ENCODE peak calls at places on chromosomes 7 and 10, in four cellular contexts. H is A549, D is K562, B is HepG2. Z is an unnamed sample.

GRCh38 chr10:44010873-44011602 is 362.4 kb upstream of the ZNF32 start:
- DNase-seq in H (no peak), D (no peak), B (no peak), Z (peak; percentile 12)

GRCh38 chr10:106513328-106513727 is 651.2 kb downstream of the SORCS1 start:
- DNase-seq in H (no peak), D (no peak), B (peak; percentile 1), Z (peak; percentile 1)

GRCh38 chr7:3065724-3066143 is 22.1 kb upstream of the CARD11 start:
- DNase-seq in H (peak; percentile 44), D (peak; percentile 85), B (peak; percentile 11), Z (peak; percentile 4)

GRCh38 chr10:87594181-87594580 is 65.5 kb upstream of the PAPSS2 start:
- DNase-seq in H (no peak), D (no peak), B (no peak), Z (no peak)

GRCh38 chr10:103676058-103676785 is 179.2 kb downstream of the SH3PXD2A start:
- DNase-seq in H (no peak), D (no peak), B (no peak), Z (peak; percentile 34)

GRCh38 chr10:86373828-86374227 is 7.2 kb upstream of the GRID1 start:
- DNase-seq in H (no peak), D (no peak), B (no peak), Z (no peak)

GRCh38 chr10:73043766-73044377 is 52.8 kb downstream of the P4HA1 start:
- DNase-seq in H (no peak), D (no peak), B (no peak), Z (no peak)

GRCh38 chr7:151992375-151992774 is 33.1 kb upstream of the GALNT11 start:
- DNase-seq in H (peak; percentile 66), D (peak; percentile 29), B (peak; percentile 6), Z (no peak)

GRCh38 chr10:79400567-79401004 is 44.8 kb downstream of the ZCCHC24 start:
- DNase-seq in H (peak; percentile 65), D (peak; percentile 86), B (peak; percentile 37), Z (no peak)

GRCh38 chr7:50470250-50471163 is 20.4 kb upstream of the FIGNL1 start:
- DNase-seq in H (no peak), D (no peak), B (no peak), Z (no peak)

GRCh38 chr7:158614695-158615094 is 27.1 kb upstream of the PTPRN2 start:
- DNase-seq in H (no peak), D (no peak), B (no peak), Z (peak; percentile 78)

GRCh38 chr7:21572331-21572730 is 29.5 kb downstream of the DNAH11 start:
- DNase-seq in H (no peak), D (no peak), B (no peak), Z (no peak)

GRCh38 chr10:117431160-117431559 is 55.9 kb upstream of the PDZD8 start:
- DNase-seq in H (peak; percentile 21), D (no peak), B (no peak), Z (no peak)

GRCh38 chr7:143892527-143893300 is 9.3 kb downstream of the TCAF1 start:
- DNase-seq in H (no peak), D (peak; percentile 24), B (peak; percentile 68), Z (peak; percentile 18)

GRCh38 chr7:131554880-131555516 is 1.4 kb downstream of the PODXL start:
- DNase-seq in H (no peak), D (no peak), B (no peak), Z (no peak)

GRCh38 chr7:17183630-17184328 is 114.7 kb upstream of the AHR start:
- DNase-seq in H (no peak), D (no peak), B (no peak), Z (no peak)

GRCh38 chr7:44978511-44979366 is at the start of gene MYO1G:
- DNase-seq in H (no peak), D (no peak), B (no peak), Z (no peak)

GRCh38 chr7:135602304-135602703 is 44.6 kb downstream of the NUP205 start:
- DNase-seq in H (no peak), D (no peak), B (no peak), Z (peak; percentile 36)

GRCh38 chr7:117995850-117996650 is 122.8 kb upstream of the CTTNBP2 start:
- DNase-seq in H (no peak), D (no peak), B (no peak), Z (peak; percentile 5)

GRCh38 chr10:30697806-30698205 is 68.3 kb upstream of the LYZL2 start:
- DNase-seq in H (no peak), D (no peak), B (no peak), Z (no peak)

GRCh38 chr7:5695709-5696345 is 85.6 kb downstream of the RNF216 start:
- DNase-seq in H (no peak), D (no peak), B (no peak), Z (peak; percentile 84)

GRCh38 chr7:2478387-2478760 is 2.2 kb upstream of the GRIFIN start:
- DNase-seq in H (no peak), D (no peak), B (no peak), Z (no peak)

GRCh38 chr10:98074315-98074911 is 44.0 kb upstream of the CRTAC1 start:
- DNase-seq in H (no peak), D (peak; percentile 10), B (no peak), Z (peak; percentile 21)

GRCh38 chr10:116451956-116452720 is 24.5 kb downstream of the PNLIPRP3 start:
- DNase-seq in H (no peak), D (no peak), B (no peak), Z (no peak)

GRCh38 chr10:122441961-122442360 is 12.5 kb upstream of the ARMS2 start:
- DNase-seq in H (peak; percentile 78), D (no peak), B (peak; percentile 16), Z (peak; percentile 77)
- TF ChIP-seq MAZ in H (no peak), D (no peak), B (no peak), Z (no peak)

GRCh38 chr10:63735305-63735704 is 214.1 kb downstream of the REEP3 start:
- DNase-seq in H (no peak), D (no peak), B (no peak), Z (no peak)

GRCh38 chr10:63744060-63744941 is 223.1 kb downstream of the REEP3 start:
- DNase-seq in H (no peak), D (no peak), B (no peak), Z (no peak)

GRCh38 chr10:63738410-63738809 is 217.2 kb downstream of the REEP3 start:
- DNase-seq in H (peak; percentile 24), D (no peak), B (peak; percentile 91), Z (peak; percentile 59)
- TF ChIP-seq MAZ in H (no peak), D (no peak), B (no peak), Z (no peak)

GRCh38 chr7:22943997-22944396 is 69.9 kb downstream of the HYCC1 start:
- DNase-seq in H (no peak), D (no peak), B (no peak), Z (peak; percentile 95)

GRCh38 chr7:22948770-22949169 is 65.2 kb downstream of the HYCC1 start:
- DNase-seq in H (no peak), D (no peak), B (no peak), Z (no peak)

GRCh38 chr7:22944506-22944905 is 69.4 kb downstream of the HYCC1 start:
- DNase-seq in H (no peak), D (no peak), B (no peak), Z (peak; percentile 75)

GRCh38 chr7:22942191-22942590 is 71.7 kb downstream of the HYCC1 start:
- DNase-seq in H (no peak), D (no peak), B (no peak), Z (no peak)

DNA sequence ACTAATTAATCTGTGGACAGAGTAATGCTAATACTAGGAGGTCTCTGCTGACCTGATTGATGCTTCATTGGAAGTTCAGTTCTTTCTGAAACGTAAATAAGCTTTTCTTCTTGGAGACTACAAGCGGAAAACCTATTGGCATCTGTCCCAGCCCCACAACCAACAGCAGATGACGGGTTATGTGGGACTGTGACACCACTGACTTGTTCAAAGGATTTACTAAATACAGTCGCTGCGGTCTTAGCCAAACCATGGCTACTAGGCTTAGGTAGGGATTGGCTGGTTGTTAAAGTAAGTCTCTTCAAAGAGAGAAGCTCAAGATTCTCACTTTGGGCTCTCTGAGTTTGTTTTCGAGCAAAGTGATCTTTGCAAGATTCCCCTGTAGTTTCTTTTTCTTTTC is 68.3 kb downstream of the HYCC1 start:
- DNase-seq in H (no peak), D (no peak), B (no peak), Z (peak; percentile 63)
- TF ChIP-seq MAZ in H (no peak), D (no peak), B (no peak), Z (no peak)

GRCh38 chr10:120005408-120006280 is 113.1 kb downstream of the SEC23IP start:
- DNase-seq in H (no peak), D (peak; percentile 35), B (no peak), Z (no peak)
- TF ChIP-seq MAZ in H (no peak), D (no peak), B (no peak), Z (no peak)